ENCODE peak calls at places on chromosomes 12 and 14, in four cellular contexts. One of them, this sample, is unnamed.

GRCh38 chr12:54141534-54142475 is 47.0 kb downstream of the SMUG1 start:
- DNase-seq in HepG2: no peak
- DNase-seq in K562: no peak
- DNase-seq in SK-N-SH: no peak
- DNase-seq in this sample: no peak

GRCh38 chr12:9364224-9365176 is 156.3 kb upstream of the PZP start:
- DNase-seq in HepG2: peak
- DNase-seq in K562: no peak
- DNase-seq in SK-N-SH: no peak
- DNase-seq in this sample: peak

GRCh38 chr12:3042826-3043225 is 34.4 kb upstream of the TSPAN9 start:
- DNase-seq in HepG2: no peak
- DNase-seq in K562: no peak
- DNase-seq in SK-N-SH: no peak
- DNase-seq in this sample: peak

GRCh38 chr12:25970916-25971674 is 12.6 kb downstream of the RASSF8 start:
- DNase-seq in HepG2: no peak
- DNase-seq in K562: no peak
- DNase-seq in SK-N-SH: no peak
- DNase-seq in this sample: no peak

GRCh38 chr14:69543341-69544249 is 31.1 kb downstream of the CCDC177 start:
- DNase-seq in HepG2: no peak
- DNase-seq in K562: no peak
- DNase-seq in SK-N-SH: no peak
- DNase-seq in this sample: no peak

GRCh38 chr14:93870377-93870776 is 56.8 kb upstream of the FAM181A start:
- DNase-seq in HepG2: no peak
- DNase-seq in K562: no peak
- DNase-seq in SK-N-SH: no peak
- DNase-seq in this sample: no peak

GRCh38 chr14:79318371-79318770 is 892.9 kb downstream of the DIO2 start:
- DNase-seq in HepG2: no peak
- DNase-seq in K562: no peak
- DNase-seq in SK-N-SH: no peak
- DNase-seq in this sample: no peak

GRCh38 chr14:43399289-43399688 is 1107.8 kb downstream of the FSCB start:
- DNase-seq in HepG2: no peak
- DNase-seq in K562: no peak
- DNase-seq in SK-N-SH: no peak
- DNase-seq in this sample: no peak

GRCh38 chr12:52617403-52617785 is 965 bp downstream of the KRT73 start:
- DNase-seq in HepG2: no peak
- DNase-seq in K562: no peak
- DNase-seq in SK-N-SH: no peak
- DNase-seq in this sample: no peak

GRCh38 chr12:72209096-72209495 is 63.1 kb upstream of the TRHDE start:
- DNase-seq in HepG2: no peak
- DNase-seq in K562: no peak
- DNase-seq in SK-N-SH: peak
- DNase-seq in this sample: no peak

DNA sequence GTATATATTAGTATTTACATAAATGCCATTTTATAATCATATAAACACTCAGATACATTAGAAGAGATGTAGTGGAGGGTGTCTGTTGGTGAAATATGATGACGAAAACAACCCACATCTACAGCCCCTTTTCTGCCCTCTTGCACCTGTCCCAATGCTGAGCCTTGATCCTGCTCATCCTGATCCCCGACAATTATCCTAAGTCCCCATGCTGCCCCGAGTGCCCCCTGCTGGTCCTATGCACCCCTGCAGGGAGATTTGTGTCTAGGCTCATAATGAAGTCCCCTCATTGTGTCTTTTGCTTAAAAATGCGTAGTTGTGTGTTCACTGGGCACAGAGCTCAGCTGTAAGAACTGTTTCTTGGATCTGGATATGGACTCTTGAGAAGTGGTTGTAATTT is 554.5 kb downstream of the TMEM121 start:
- DNase-seq in HepG2: no peak
- DNase-seq in K562: no peak
- DNase-seq in SK-N-SH: no peak
- DNase-seq in this sample: no peak
- TF ChIP-seq FOXJ3 in HepG2: no peak
- TF ChIP-seq FOXJ3 in K562: no peak
- TF ChIP-seq FOXJ3 in SK-N-SH: no peak
- TF ChIP-seq FOXJ3 in this sample: no peak

GRCh38 chr14:60734465-60735242 is at the start of gene MNAT1:
- DNase-seq in HepG2: peak
- DNase-seq in K562: peak
- DNase-seq in SK-N-SH: peak
- DNase-seq in this sample: peak
- TF ChIP-seq FOXJ3 in HepG2: no peak
- TF ChIP-seq FOXJ3 in K562: no peak
- TF ChIP-seq FOXJ3 in SK-N-SH: no peak
- TF ChIP-seq FOXJ3 in this sample: no peak

DNA sequence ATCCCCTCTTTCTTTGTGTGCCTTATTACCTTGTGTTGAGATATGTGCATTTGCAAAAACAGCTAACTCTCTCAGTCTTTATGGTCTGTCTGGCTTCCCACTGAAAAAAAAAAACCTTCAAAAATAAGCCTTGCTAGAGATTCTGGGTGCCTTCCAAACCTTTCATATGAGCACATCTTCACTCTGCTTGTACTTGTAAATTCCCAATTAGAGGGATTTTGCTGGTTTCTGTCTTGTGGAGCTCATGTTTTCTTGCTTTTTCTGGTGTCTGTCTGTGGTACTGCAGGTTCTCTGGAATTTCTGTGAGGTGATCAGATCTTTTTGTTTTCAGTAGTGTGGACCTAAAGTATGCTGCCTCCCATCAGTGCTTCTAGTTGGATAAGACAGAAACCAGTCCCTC is 100.1 kb downstream of the PIK3C2G start:
- DNase-seq in HepG2: no peak
- DNase-seq in K562: no peak
- DNase-seq in SK-N-SH: no peak
- DNase-seq in this sample: no peak
- TF ChIP-seq FOXJ3 in HepG2: no peak
- TF ChIP-seq FOXJ3 in K562: no peak
- TF ChIP-seq FOXJ3 in SK-N-SH: no peak
- TF ChIP-seq FOXJ3 in this sample: no peak

GRCh38 chr12:121767525-121768016 is 25.9 kb downstream of the RHOF start:
- DNase-seq in HepG2: no peak
- DNase-seq in K562: no peak
- DNase-seq in SK-N-SH: peak
- DNase-seq in this sample: no peak
- TF ChIP-seq FOXJ3 in HepG2: no peak
- TF ChIP-seq FOXJ3 in K562: no peak
- TF ChIP-seq FOXJ3 in SK-N-SH: peak
- TF ChIP-seq FOXJ3 in this sample: no peak

GRCh38 chr12:77003961-77004360 is 61.4 kb downstream of the E2F7 start:
- DNase-seq in HepG2: no peak
- DNase-seq in K562: no peak
- DNase-seq in SK-N-SH: no peak
- DNase-seq in this sample: no peak

GRCh38 chr12:77002382-77002781 is 63.0 kb downstream of the E2F7 start:
- DNase-seq in HepG2: no peak
- DNase-seq in K562: no peak
- DNase-seq in SK-N-SH: no peak
- DNase-seq in this sample: no peak

GRCh38 chr12:77003244-77003643 is 62.1 kb downstream of the E2F7 start:
- DNase-seq in HepG2: no peak
- DNase-seq in K562: no peak
- DNase-seq in SK-N-SH: no peak
- DNase-seq in this sample: no peak

GRCh38 chr12:76999157-76999556 is 66.2 kb downstream of the E2F7 start:
- DNase-seq in HepG2: no peak
- DNase-seq in K562: no peak
- DNase-seq in SK-N-SH: no peak
- DNase-seq in this sample: no peak

DNA sequence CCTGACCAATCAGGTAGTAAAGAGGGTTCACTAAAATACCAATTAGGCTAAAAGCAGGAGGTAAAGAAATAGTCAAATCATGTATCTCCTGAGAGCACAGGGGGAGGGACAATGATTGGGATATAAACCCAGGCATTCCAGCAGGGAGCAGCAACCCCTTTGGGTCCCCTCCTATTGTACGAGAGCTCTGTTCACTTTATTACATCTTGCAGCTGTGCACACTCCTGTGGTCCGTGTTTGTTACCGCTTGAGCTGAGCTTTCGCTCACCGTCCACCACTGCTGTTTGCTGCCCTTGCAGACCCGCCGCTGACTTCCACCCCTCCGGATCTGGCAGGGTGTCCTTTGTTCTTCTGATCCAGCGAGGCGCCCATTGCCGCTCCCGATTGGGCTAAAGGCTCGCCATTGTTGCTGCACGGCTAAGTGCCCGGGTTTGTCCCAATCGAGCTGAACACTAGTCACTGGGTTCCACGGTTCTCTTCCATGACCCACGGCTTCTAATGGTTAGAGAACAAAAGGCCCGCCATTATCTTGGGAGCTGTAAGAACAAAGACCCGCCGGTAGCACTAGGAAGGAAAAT is 64.1 kb downstream of the E2F7 start:
- DNase-seq in HepG2: no peak
- DNase-seq in K562: no peak
- DNase-seq in SK-N-SH: no peak
- DNase-seq in this sample: no peak
- TF ChIP-seq FOXJ3 in HepG2: no peak
- TF ChIP-seq FOXJ3 in K562: no peak
- TF ChIP-seq FOXJ3 in SK-N-SH: no peak
- TF ChIP-seq FOXJ3 in this sample: no peak

GRCh38 chr12:12278899-12279298 is 12.1 kb upstream of the LRP6 start:
- DNase-seq in HepG2: no peak
- DNase-seq in K562: no peak
- DNase-seq in SK-N-SH: no peak
- DNase-seq in this sample: no peak
- TF ChIP-seq FOXJ3 in HepG2: no peak
- TF ChIP-seq FOXJ3 in K562: no peak
- TF ChIP-seq FOXJ3 in SK-N-SH: no peak
- TF ChIP-seq FOXJ3 in this sample: no peak

DNA sequence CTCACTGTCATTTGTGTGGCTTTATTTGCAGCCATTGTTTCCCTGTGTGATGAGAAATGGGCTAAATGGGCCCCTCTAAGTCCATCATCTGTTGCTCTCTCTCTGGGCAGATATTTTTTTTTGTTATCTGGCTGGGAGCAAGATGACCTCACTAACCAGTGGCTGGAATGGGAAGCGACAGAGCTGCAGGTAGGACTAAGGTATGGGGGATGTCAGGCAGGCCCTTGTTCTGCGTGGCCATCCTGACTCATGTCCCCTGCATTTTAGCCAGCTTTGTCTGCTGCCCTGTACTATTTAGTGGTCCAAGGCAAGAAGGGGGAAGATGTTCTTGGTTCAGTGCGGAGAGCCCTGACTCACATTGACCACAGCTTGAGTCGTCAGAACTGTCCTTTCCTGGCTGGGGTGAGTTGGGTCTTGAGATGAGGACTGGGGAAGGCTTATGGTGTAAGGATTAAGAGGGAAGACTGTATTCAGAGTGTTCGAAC is 1.3 kb downstream of the MARS1 start:
- DNase-seq in HepG2: no peak
- DNase-seq in K562: no peak
- DNase-seq in SK-N-SH: no peak
- DNase-seq in this sample: no peak
- TF ChIP-seq FOXJ3 in HepG2: no peak
- TF ChIP-seq FOXJ3 in K562: no peak
- TF ChIP-seq FOXJ3 in SK-N-SH: no peak
- TF ChIP-seq FOXJ3 in this sample: no peak

GRCh38 chr12:75481774-75482173 is 1.2 kb downstream of the GLIPR1 start:
- DNase-seq in HepG2: no peak
- DNase-seq in K562: no peak
- DNase-seq in SK-N-SH: no peak
- DNase-seq in this sample: no peak
- TF ChIP-seq FOXJ3 in HepG2: no peak
- TF ChIP-seq FOXJ3 in K562: no peak
- TF ChIP-seq FOXJ3 in SK-N-SH: no peak
- TF ChIP-seq FOXJ3 in this sample: no peak

This sample was measured in WTC11.